ENCODE peak calls at places on chromosomes 4 and X, in ten cellular contexts. Z is breast epithelium, Y is GM06990, K is GM23338, I is RWPE1, D is HFF-Myc, Q is Caco-2, N is ascending aorta, G is psoas muscle, F is nephron progenitor cell. X is an unnamed sample.

GRCh38 chrX:129115104-129115503 is 408.2 kb downstream of the SMARCA1 start:
- DNase-seq in I (peak; percentile 3), K (peak; percentile 82), Z (no peak), D (no peak), N (no peak), G (no peak), Q (peak; percentile 50), Y (no peak), F (peak; percentile 38), X (no peak)

GRCh38 chr4:7435411-7436095 is 823 bp upstream of the PSAPL1 start:
- DNase-seq in G (no peak), Z (no peak), F (no peak), N (no peak), K (no peak), I (no peak), Y (no peak), Q (peak; percentile 87), D (no peak), X (peak; percentile 59)

GRCh38 chr4:950136-951020 is 18.1 kb downstream of the TMEM175 start:
- DNase-seq in D (no peak), Z (no peak), G (no peak), F (no peak), I (no peak), K (no peak), N (no peak), Q (peak; percentile 29), Y (no peak), X (no peak)

GRCh38 chr4:139530833-139531427 is 25.1 kb downstream of the SETD7 start:
- DNase-seq in Q (peak; percentile 49), I (peak; percentile 61), F (peak; percentile 72), D (no peak), N (no peak), G (peak; percentile 31), Y (no peak), Z (no peak), K (peak; percentile 88), X (peak; percentile 46)

GRCh38 chr4:146096374-146096773 is 79.1 kb upstream of the LSM6 start:
- DNase-seq in Y (no peak), D (no peak), N (no peak), Q (no peak), Z (no peak), G (no peak), F (no peak), K (no peak), I (no peak), X (no peak)

GRCh38 chr4:123832173-123833026 is 435.8 kb downstream of the SPRY1 start:
- DNase-seq in Y (no peak), Z (no peak), D (peak; percentile 99), I (peak; percentile 75), N (no peak), Q (no peak), G (peak; percentile 65), K (no peak), F (no peak), X (no peak)

GRCh38 chr4:26719954-26720552 is 136.2 kb downstream of the TBC1D19 start:
- DNase-seq in Y (no peak), N (no peak), Z (no peak), K (peak; percentile 49), F (no peak), Q (no peak), I (peak; percentile 18), D (no peak), G (no peak), X (no peak)

GRCh38 chrX:1521459-1521956 is 15.5 kb downstream of the P2RY8 start:
- DNase-seq in F (no peak), Q (no peak), N (no peak), I (no peak), G (no peak), Y (peak; percentile 89), D (no peak), K (peak; percentile 76), Z (no peak), X (peak; percentile 32)

GRCh38 chr4:151276787-151277557 is at the start of gene PRSS48:
- DNase-seq in G (peak; percentile 64), Q (peak; percentile 74), I (peak; percentile 34), K (peak; percentile 92), N (no peak), D (no peak), Y (peak; percentile 10), Z (no peak), F (peak; percentile 76), X (no peak)

GRCh38 chr4:153759407-153760226 is at the start of gene RNF175:
- DNase-seq in Y (no peak), N (no peak), Q (no peak), D (no peak), F (peak; percentile 74), I (no peak), Z (no peak), K (peak; percentile 87), G (peak; percentile 25), X (no peak)

GRCh38 chr4:84232311-84233095 is 266.6 kb downstream of the NKX6-1 start:
- DNase-seq in Z (no peak), Q (no peak), Y (no peak), G (no peak), I (no peak), N (no peak), D (no peak), F (no peak), K (no peak), X (no peak)

GRCh38 chrX:108001218-108001814 is 19.1 kb upstream of the TEX13B start:
- DNase-seq in I (no peak), Q (peak; percentile 35), D (peak; percentile 16), Y (no peak), F (peak; percentile 9), G (no peak), Z (no peak), N (no peak), K (peak; percentile 68), X (no peak)
- TF ChIP-seq CTCF in I (no peak), Q (peak; percentile 31), D (peak; percentile 49), Y (peak; percentile 83), F (peak; percentile 42), G (peak; percentile 48), Z (peak; percentile 24), N (no peak), K (peak; percentile 63), X (no peak)

GRCh38 chrX:95318882-95319281 is 1365.8 kb upstream of the DIAPH2 start:
- DNase-seq in K (peak; percentile 62), G (no peak), Y (no peak), Q (no peak), F (peak; percentile 23), D (no peak), I (no peak), N (no peak), Z (no peak), X (no peak)
- TF ChIP-seq CTCF in K (peak; percentile 58), G (no peak), Y (peak; percentile 37), Q (peak; percentile 29), F (peak; percentile 50), D (no peak), I (no peak), N (no peak), Z (no peak), X (no peak)

GRCh38 chr4:18022572-18023039 is 1.1 kb upstream of the LCORL start:
- DNase-seq in Y (no peak), I (no peak), N (no peak), Z (no peak), Q (no peak), D (no peak), G (no peak), F (no peak), K (no peak), X (no peak)

GRCh38 chr4:18020145-18020670 is 1.3 kb downstream of the LCORL start:
- DNase-seq in N (no peak), Y (peak; percentile 24), K (peak; percentile 25), Q (no peak), D (no peak), I (no peak), Z (no peak), G (no peak), F (peak; percentile 11), X (no peak)

GRCh38 chr4:18020671-18021469 is 685 bp downstream of the LCORL start:
- DNase-seq in D (peak; percentile 63), F (peak; percentile 71), Y (peak; percentile 73), Q (peak; percentile 68), I (peak; percentile 59), K (peak; percentile 91), N (peak; percentile 20), Z (peak; percentile 44), G (peak; percentile 71), X (peak; percentile 30)

GRCh38 chr4:18021470-18021719 is 160 bp downstream of the LCORL start:
- DNase-seq in Q (no peak), I (peak; percentile 20), D (no peak), Y (peak; percentile 80), K (no peak), N (no peak), G (no peak), Z (no peak), F (no peak), X (no peak)

DNA sequence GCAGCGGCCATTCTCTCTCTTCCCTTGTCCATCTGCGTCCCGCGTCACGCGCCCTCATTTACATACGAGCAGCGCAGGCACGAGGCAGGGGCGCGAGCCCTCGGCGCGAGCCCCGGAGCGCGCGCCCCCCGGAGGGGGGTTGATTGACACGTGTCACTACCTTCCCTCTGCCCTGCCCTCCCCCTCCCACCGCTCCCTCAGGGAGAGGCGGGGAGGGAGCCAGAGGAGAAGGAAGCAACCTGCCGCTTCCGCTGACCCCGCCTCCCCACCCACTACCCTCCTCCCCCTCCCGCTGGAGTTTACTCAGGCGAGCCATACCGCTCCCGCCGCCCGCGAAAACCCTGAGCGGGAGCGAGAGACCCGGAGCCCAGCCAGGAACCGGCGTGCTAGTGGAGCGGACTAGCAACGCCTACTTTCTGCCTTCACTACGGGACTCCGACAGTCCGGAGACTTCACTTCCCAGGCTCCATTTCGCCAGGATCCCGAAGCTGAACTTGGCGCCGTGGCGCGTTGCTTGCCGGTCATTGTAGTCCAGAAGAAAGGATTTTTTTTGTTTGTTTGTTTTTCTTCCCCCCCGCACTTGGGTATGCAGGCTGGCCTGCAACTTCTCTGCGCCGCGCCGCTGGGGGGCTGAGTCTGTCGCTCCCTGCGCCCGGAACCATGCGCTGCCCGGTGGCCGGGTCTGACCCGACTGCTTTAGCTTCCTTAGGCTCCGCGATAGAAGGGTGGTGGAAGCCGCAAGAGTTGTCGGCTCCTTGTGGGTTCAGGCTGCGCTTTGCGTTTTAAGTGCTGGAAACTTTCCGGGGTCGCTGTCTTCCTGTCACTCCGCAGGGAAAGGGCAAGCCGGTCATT is at the start of gene LCORL:
- DNase-seq in F (peak; percentile 91), D (peak; percentile 91), G (peak; percentile 92), Q (peak; percentile 94), Y (peak; percentile 99), Z (peak; percentile 89), K (peak; percentile 97), I (peak; percentile 87), N (peak; percentile 77), X (peak; percentile 83)
- TF ChIP-seq CTCF in F (no peak), D (peak; percentile 9), G (peak; percentile 22), Q (no peak), Y (peak; percentile 42), Z (peak; percentile 12), K (no peak), I (no peak), N (no peak), X (no peak)

GRCh38 chr4:138499627-138500026 is 257.5 kb upstream of the SLC7A11 start:
- DNase-seq in F (no peak), Y (no peak), G (no peak), Z (no peak), D (no peak), K (no peak), N (no peak), Q (no peak), I (no peak), X (no peak)
- TF ChIP-seq CTCF in F (no peak), Y (peak; percentile 21), G (no peak), Z (no peak), D (no peak), K (peak; percentile 50), N (no peak), Q (no peak), I (no peak), X (no peak)